ENCODE peak calls at places on chromosome 6, in four cellular contexts. D is CD8-positive, alpha-beta T cell; A is heart left ventricle; H is bronchial epithelial cell. W is an unnamed sample.

GRCh38 chr6:119311514-119312142 is 37.9 kb downstream of the MAN1A1 start:
- DNase-seq in D (no peak), A (no peak), H (no peak), W (no peak)

GRCh38 chr6:56683882-56684281 is 41.2 kb upstream of the DST start:
- DNase-seq in D (no peak), A (peak; percentile 49), H (peak; percentile 99), W (peak; percentile 81)

GRCh38 chr6:149303468-149303867 is 14.0 kb upstream of the TAB2 start:
- DNase-seq in D (no peak), A (no peak), H (no peak), W (no peak)

GRCh38 chr6:50724381-50725124 is 11.2 kb downstream of the TFAP2D start:
- DNase-seq in D (no peak), A (no peak), H (no peak), W (no peak)

GRCh38 chr6:49326337-49326736 is 136.7 kb downstream of the MMUT start:
- DNase-seq in D (no peak), A (no peak), H (peak; percentile 94), W (peak; percentile 47)

GRCh38 chr6:160992323-160993314 is 1.1 kb downstream of the MAP3K4 start:
- DNase-seq in D (no peak), A (no peak), H (peak; percentile 71), W (peak; percentile 80)

GRCh38 chr6:138824482-138825134 is 28.7 kb downstream of the ECT2L start:
- DNase-seq in D (no peak), A (no peak), H (peak; percentile 43), W (no peak)

GRCh38 chr6:159217595-159218275 is 48.5 kb downstream of the FNDC1 start:
- DNase-seq in D (no peak), A (no peak), H (peak; percentile 25), W (peak; percentile 35)

GRCh38 chr6:69424581-69424980 is 372.2 kb downstream of the LMBRD1 start:
- DNase-seq in D (no peak), A (no peak), H (no peak), W (no peak)
- H3K4me3 ChIP-seq in D (no peak overlapping the region), A (no peak overlapping the region), H (no peak overlapping the region), W (no peak overlapping the region)

GRCh38 chr6:45047573-45047972 is 280.6 kb upstream of the RUNX2 start:
- DNase-seq in D (no peak), A (no peak), H (no peak), W (no peak)
- TF ChIP-seq CTCF in D (no peak), A (no peak), H (no peak), W (no peak)

GRCh38 chr6:73699656-73700055 is 3.7 kb downstream of the CD109 start:
- DNase-seq in D (no peak), A (no peak), H (no peak), W (no peak)

GRCh38 chr6:73700060-73700459 is 4.1 kb downstream of the CD109 start:
- DNase-seq in D (no peak), A (no peak), H (peak; percentile 34), W (no peak)

GRCh38 chr6:73694711-73695411 is 1.1 kb upstream of the CD109 start:
- DNase-seq in D (no peak), A (no peak), H (peak; percentile 76), W (peak; percentile 73)

GRCh38 chr6:73695619-73696421 is at the start of gene CD109:
- DNase-seq in D (no peak), A (peak; percentile 62), H (peak; percentile 92), W (peak; percentile 84)

DNA sequence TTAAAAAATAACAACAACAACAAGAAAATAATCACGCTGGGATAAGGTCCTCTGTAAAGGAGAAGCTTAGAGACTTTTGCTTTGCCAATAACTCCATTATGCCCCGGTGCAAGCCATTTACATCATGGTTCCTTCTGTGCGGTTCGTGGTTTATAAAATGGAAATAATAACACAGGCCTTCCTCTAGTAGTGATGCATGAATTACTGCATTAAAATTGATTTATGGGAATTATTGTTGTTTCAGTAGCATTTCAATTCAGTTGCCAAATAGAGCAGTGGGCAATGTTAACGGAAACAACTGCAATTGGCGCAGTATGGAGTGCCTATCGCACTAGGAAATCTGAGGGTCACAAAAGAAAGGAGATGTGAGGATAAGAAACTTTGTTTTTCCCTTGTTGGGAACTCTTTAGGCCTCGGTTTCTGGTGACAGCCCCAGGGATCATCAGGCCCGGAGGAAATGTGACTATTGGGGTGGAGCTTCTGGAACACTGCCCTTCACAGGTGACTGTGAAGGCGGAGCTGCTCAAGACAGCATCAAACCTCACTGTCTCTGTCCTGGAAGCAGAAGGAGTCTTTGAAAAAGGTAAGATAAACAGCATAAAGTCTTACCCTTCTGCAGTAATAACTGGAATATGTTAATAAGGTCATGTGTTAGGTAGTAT is 1.1 kb downstream of the CD109 start:
- DNase-seq in D (no peak), A (no peak), H (peak; percentile 35), W (peak; percentile 12)
- H3K4me3 ChIP-seq in D (no peak overlapping the region), A (peak overlapping the region; percentile 56), H (peak overlapping the region; percentile 46), W (peak overlapping the region; percentile 53)

GRCh38 chr6:5302995-5303622 is 41.8 kb downstream of the FARS2 start:
- DNase-seq in D (peak; percentile 70), A (peak; percentile 44), H (peak; percentile 56), W (peak; percentile 30)
- TF ChIP-seq CTCF in D (peak; percentile 51), A (peak; percentile 22), H (peak; percentile 98), W (peak; percentile 60)

DNA sequence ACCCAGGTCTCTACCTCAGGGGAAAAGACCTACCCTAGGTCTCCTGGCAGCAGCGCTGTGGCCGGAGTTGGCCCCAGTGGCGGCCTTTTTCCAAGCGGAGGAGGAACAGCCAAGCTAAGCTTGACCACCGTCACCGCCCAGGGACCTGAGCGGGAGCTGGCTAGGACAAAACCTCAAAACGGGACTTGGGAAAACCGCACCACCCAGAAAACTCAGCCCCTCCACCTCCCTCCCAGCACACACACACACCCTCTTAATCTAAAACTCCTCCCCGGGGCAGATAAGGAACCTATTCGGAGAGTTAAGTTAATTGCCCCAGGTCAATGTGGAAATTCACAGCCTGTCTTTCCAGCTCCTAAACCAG is 2.7 kb upstream of the TRERF1 start:
- DNase-seq in D (no peak), A (peak; percentile 49), H (no peak), W (no peak)
- H3K4me3 ChIP-seq in D (no peak overlapping the region), A (no peak overlapping the region), H (no peak overlapping the region), W (no peak overlapping the region)

GRCh38 chr6:142822882-142823578 is 121.9 kb downstream of the HIVEP2 start:
- DNase-seq in D (no peak), A (no peak), H (no peak), W (no peak)
- TF ChIP-seq CTCF in D (no peak), A (no peak), H (peak; percentile 43), W (peak; percentile 42)

DNA sequence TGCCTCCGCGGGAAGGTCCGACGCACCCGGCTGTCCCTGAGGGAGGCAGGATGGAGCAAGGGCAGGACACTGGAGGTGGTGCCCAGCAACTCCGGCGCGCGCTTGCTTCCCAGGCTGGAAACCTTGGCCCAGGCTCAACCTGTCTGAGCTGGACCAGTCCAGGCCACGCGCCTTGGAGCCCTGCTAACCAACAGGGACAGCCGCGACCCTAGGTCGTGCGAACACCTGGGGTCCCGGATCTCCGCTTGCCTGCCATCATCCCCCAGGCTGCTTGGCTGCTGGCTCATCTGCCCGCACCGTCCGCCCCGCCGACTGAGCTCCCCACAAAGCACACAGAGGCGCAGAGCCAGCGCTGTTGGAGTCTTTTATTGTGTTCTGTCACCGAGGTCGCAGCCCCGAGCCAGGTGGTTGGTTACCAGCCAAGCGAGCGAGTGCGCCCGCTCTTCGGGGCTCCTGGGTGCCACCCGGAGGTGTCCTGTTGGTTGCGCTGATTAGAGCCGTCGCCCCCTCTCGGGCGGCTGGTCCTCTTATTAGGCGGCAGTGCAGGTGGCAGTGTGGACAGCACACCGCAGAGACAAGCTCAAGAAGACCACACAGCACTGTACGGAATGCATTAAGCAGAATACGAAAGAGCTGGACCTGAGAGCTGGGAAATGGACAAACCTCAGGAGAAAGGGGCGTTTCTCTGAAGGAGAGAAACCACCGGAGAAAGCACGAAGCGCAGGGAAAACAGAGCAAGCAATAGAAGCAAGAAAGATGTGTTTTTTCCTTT is 3.8 kb downstream of the COL12A1 start:
- DNase-seq in D (no peak), A (peak; percentile 45), H (no peak), W (peak; percentile 58)
- H3K4me3 ChIP-seq in D (no peak overlapping the region), A (peak overlapping the region; percentile 6), H (peak overlapping the region; percentile 20), W (peak overlapping the region; percentile 38)

DNA sequence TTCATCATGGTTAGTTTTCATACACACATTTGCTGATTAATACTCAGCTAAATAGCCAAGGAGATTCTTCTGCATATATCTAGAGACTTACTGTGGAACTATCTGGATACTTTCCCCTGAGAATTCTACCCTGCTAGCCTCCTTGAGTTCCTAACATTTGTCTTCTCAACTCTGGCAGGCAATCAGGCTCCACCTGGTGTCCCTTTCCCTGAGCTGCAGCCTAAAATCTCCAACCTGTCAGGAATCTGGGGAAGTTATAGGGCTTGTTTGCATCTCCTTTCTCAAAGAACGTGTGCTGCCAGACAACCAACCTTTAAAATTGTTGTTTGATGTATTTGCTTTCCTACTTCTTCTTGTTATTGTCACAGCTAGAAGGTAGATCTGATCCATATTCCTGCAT is 73.4 kb downstream of the FUT9 start:
- DNase-seq in D (no peak), A (no peak), H (peak; percentile 13), W (no peak)
- TF ChIP-seq CTCF in D (no peak), A (no peak), H (peak; percentile 52), W (peak; percentile 29)

GRCh38 chr6:154487367-154488275 is 22.9 kb downstream of the CNKSR3 start:
- DNase-seq in D (no peak), A (no peak), H (no peak), W (peak; percentile 32)
- H3K4me3 ChIP-seq in D (no peak overlapping the region), A (no peak overlapping the region), H (no peak overlapping the region), W (no peak overlapping the region)

W was measured in astrocyte of the spinal cord.